ENCODE peak calls at places on chromosomes 6 and 20, in seven cellular contexts. N is hepatocyte; K is neural progenitor cell; I is stimulated activated CD4-positive, alpha-beta T cell treated with anti-CD3 and anti-CD28 coated beads, Interleukin-12 subunit alpha, Interleukin-12 subunit beta, amount 100 ng/mL, for 4 hours; Z is AG10803; H is activated CD4-positive, alpha-beta T cell treated with anti-CD3 and anti-CD28 coated beads, Interleukin-2, amount 50 U/mL, for 48 hours; E is RWPE2. S is an unnamed sample.

GRCh38 chr6:71333700-71334099 is 45.1 kb downstream of the OGFRL1 start:
- DNase-seq in N (peak; percentile 32), K (no peak), I (no peak), Z (peak; percentile 93), H (no peak), E (no peak), S (no peak)

GRCh38 chr6:142489722-142490610 is 188.2 kb downstream of the ADGRG6 start:
- DNase-seq in N (no peak), K (no peak), I (no peak), Z (peak; percentile 56), H (no peak), E (no peak), S (no peak)

GRCh38 chr6:21587925-21588811 is 5.4 kb upstream of the SOX4 start:
- DNase-seq in N (peak; percentile 79), K (peak; percentile 84), I (peak; percentile 18), Z (peak; percentile 49), H (peak; percentile 41), E (peak; percentile 64), S (no peak)

GRCh38 chr6:82555801-82556200 is 192.2 kb downstream of the TPBG start:
- DNase-seq in N (no peak), K (no peak), I (no peak), Z (no peak), H (no peak), E (no peak), S (no peak)

GRCh38 chr20:62727584-62728027 is 19.0 kb downstream of the NTSR1 start:
- DNase-seq in N (no peak), K (no peak), I (no peak), Z (no peak), H (no peak), E (peak; percentile 84), S (no peak)

GRCh38 chr6:137923866-137924616 is 57.0 kb downstream of the TNFAIP3 start:
- DNase-seq in N (peak; percentile 6), K (no peak), I (no peak), Z (peak; percentile 12), H (no peak), E (no peak), S (no peak)

GRCh38 chr20:23152308-23152892 is 66.3 kb upstream of the CD93 start:
- DNase-seq in N (peak; percentile 87), K (no peak), I (no peak), Z (peak; percentile 79), H (no peak), E (no peak), S (no peak)

GRCh38 chr6:21887301-21888185 is 294.0 kb downstream of the SOX4 start:
- DNase-seq in N (no peak), K (no peak), I (no peak), Z (peak; percentile 13), H (no peak), E (no peak), S (no peak)

GRCh38 chr6:31354788-31355539 is 2.0 kb downstream of the HLA-B start:
- DNase-seq in N (no peak), K (no peak), I (peak; percentile 5), Z (no peak), H (peak; percentile 20), E (no peak), S (no peak)

GRCh38 chr6:136426627-136427377 is 123.4 kb downstream of the MAP7 start:
- DNase-seq in N (no peak), K (no peak), I (no peak), Z (no peak), H (no peak), E (no peak), S (no peak)

GRCh38 chr20:45354423-45355208 is 6.4 kb upstream of the SDC4 start:
- DNase-seq in N (no peak), K (no peak), I (no peak), Z (no peak), H (peak; percentile 54), E (no peak), S (no peak)

GRCh38 chr6:30061766-30062458 is 847 bp downstream of the POLR1H start:
- DNase-seq in N (peak; percentile 29), K (no peak), I (no peak), Z (peak; percentile 22), H (no peak), E (no peak), S (peak; percentile 22)

GRCh38 chr6:122180132-122180531 is 219.3 kb upstream of the HSF2 start:
- DNase-seq in N (peak; percentile 26), K (peak; percentile 19), I (no peak), Z (peak; percentile 28), H (no peak), E (no peak), S (no peak)

GRCh38 chr6:46201701-46202100 is 30.9 kb upstream of the ENPP5 start:
- DNase-seq in N (no peak), K (no peak), I (no peak), Z (no peak), H (no peak), E (no peak), S (no peak)

GRCh38 chr6:17703256-17703694 is 3.5 kb downstream of the NUP153 start:
- DNase-seq in N (peak; percentile 47), K (no peak), I (no peak), Z (peak; percentile 94), H (peak; percentile 18), E (no peak), S (no peak)

GRCh38 chr6:86969573-86969972 is 32.2 kb downstream of the HTR1E start:
- DNase-seq in N (no peak), K (no peak), I (no peak), Z (no peak), H (no peak), E (no peak), S (no peak)

GRCh38 chr20:19588731-19589130 is 169.3 kb upstream of the RIN2 start:
- DNase-seq in N (peak; percentile 16), K (no peak), I (no peak), Z (peak; percentile 3), H (no peak), E (no peak), S (no peak)

GRCh38 chr6:31727717-31728671 is 1.1 kb downstream of the DDAH2 start:
- DNase-seq in N (no peak), K (no peak), I (no peak), Z (no peak), H (no peak), E (no peak), S (no peak)

GRCh38 chr6:85751374-85752055 is 108.8 kb upstream of the SYNCRIP start:
- DNase-seq in N (peak; percentile 22), K (no peak), I (no peak), Z (no peak), H (no peak), E (no peak), S (no peak)

GRCh38 chr6:10465633-10466499 is 51.0 kb upstream of the TFAP2A start:
- DNase-seq in N (peak; percentile 76), K (peak; percentile 84), I (peak; percentile 10), Z (peak; percentile 25), H (peak; percentile 27), E (no peak), S (no peak)

GRCh38 chr6:88135578-88136114 is 30.5 kb downstream of the CNR1 start:
- DNase-seq in N (no peak), K (no peak), I (no peak), Z (no peak), H (no peak), E (no peak), S (no peak)

GRCh38 chr6:42197574-42198362 is 3.0 kb upstream of the GUCA1B start:
- DNase-seq in N (peak; percentile 34), K (no peak), I (no peak), Z (peak; percentile 84), H (no peak), E (no peak), S (no peak)

GRCh38 chr6:2992330-2992979 is 7.2 kb upstream of the NQO2 start:
- DNase-seq in N (no peak), K (no peak), I (no peak), Z (no peak), H (no peak), E (no peak), S (no peak)

GRCh38 chr6:39059496-39060310 is 11.1 kb downstream of the GLP1R start:
- DNase-seq in N (no peak), K (no peak), I (no peak), Z (no peak), H (no peak), E (no peak), S (no peak)

GRCh38 chr20:43538855-43539700 is 19.7 kb upstream of the SGK2 start:
- DNase-seq in N (no peak), K (no peak), I (no peak), Z (peak; percentile 13), H (no peak), E (no peak), S (no peak)

GRCh38 chr6:8392569-8392968 is 42.8 kb downstream of the SLC35B3 start:
- DNase-seq in N (peak; percentile 22), K (no peak), I (no peak), Z (no peak), H (no peak), E (no peak), S (no peak)

GRCh38 chr6:130282234-130282995 is 59.7 kb upstream of the SAMD3 start:
- DNase-seq in N (peak; percentile 19), K (peak; percentile 49), I (no peak), Z (peak; percentile 48), H (no peak), E (no peak), S (peak; percentile 15)

GRCh38 chr6:6131492-6132109 is 124.9 kb upstream of the NRN1 start:
- DNase-seq in N (peak; percentile 29), K (peak; percentile 86), I (no peak), Z (peak; percentile 25), H (no peak), E (no peak), S (no peak)

GRCh38 chr20:22920898-22921297 is 114.2 kb upstream of the SSTR4 start:
- DNase-seq in N (no peak), K (no peak), I (no peak), Z (no peak), H (no peak), E (no peak), S (no peak)

GRCh38 chr6:26250806-26251075 is 114.3 kb upstream of the BTN3A2 start:
- DNase-seq in N (no peak), K (peak; percentile 59), I (no peak), Z (no peak), H (peak; percentile 23), E (no peak), S (peak; percentile 42)

GRCh38 chr6:100664274-100665040 is 199.7 kb upstream of the SIM1 start:
- DNase-seq in N (peak; percentile 42), K (peak; percentile 26), I (no peak), Z (peak; percentile 47), H (no peak), E (no peak), S (no peak)

GRCh38 chr6:170212051-170212756 is 78.7 kb downstream of the DLL1 start:
- DNase-seq in N (no peak), K (peak; percentile 46), I (no peak), Z (no peak), H (no peak), E (peak; percentile 35), S (no peak)

GRCh38 chr20:41553142-41553879 is 64.9 kb downstream of the CHD6 start:
- DNase-seq in N (no peak), K (no peak), I (no peak), Z (no peak), H (no peak), E (no peak), S (no peak)

GRCh38 chr6:144883915-144884314 is 598.8 kb downstream of the UTRN start:
- DNase-seq in N (no peak), K (no peak), I (no peak), Z (no peak), H (no peak), E (no peak), S (no peak)

GRCh38 chr20:56411759-56412472 is at the start of gene CASS4:
- DNase-seq in N (peak; percentile 26), K (no peak), I (no peak), Z (peak; percentile 70), H (peak; percentile 39), E (no peak), S (no peak)

GRCh38 chr6:129920103-129920798 is 59.1 kb upstream of the TMEM244 start:
- DNase-seq in N (peak; percentile 80), K (no peak), I (no peak), Z (no peak), H (no peak), E (no peak), S (no peak)